ENCODE peak calls at places on chromosomes 5 and 9, in four cellular contexts. K is IMR-90, H is HFF-Myc, M is HepG2. T is an unnamed sample.

GRCh38 chr5:83866191-83866590 is 145.5 kb upstream of the HAPLN1 start:
- DNase-seq in K (no peak), H (no peak), M (no peak), T (no peak)

GRCh38 chr5:143992461-143992860 is 178.0 kb downstream of the YIPF5 start:
- DNase-seq in K (no peak), H (no peak), M (no peak), T (no peak)

GRCh38 chr9:116471093-116471906 is 215.8 kb upstream of the TRIM32 start:
- DNase-seq in K (peak), H (no peak), M (no peak), T (peak)

GRCh38 chr9:117265253-117265652 is 149.6 kb downstream of the ASTN2 start:
- DNase-seq in K (no peak), H (no peak), M (no peak), T (no peak)

GRCh38 chr5:78597858-78598415 is 50.6 kb downstream of the LHFPL2 start:
- DNase-seq in K (peak), H (no peak), M (no peak), T (no peak)

GRCh38 chr9:83061036-83061435 is 1.9 kb downstream of the RASEF start:
- DNase-seq in K (peak), H (no peak), M (no peak), T (no peak)

GRCh38 chr9:89715318-89715858 is 110.6 kb downstream of the GADD45G start:
- DNase-seq in K (no peak), H (no peak), M (no peak), T (no peak)

GRCh38 chr9:131584858-131585257 is 39.5 kb downstream of the PRRT1B start:
- DNase-seq in K (no peak), H (no peak), M (no peak), T (no peak)

GRCh38 chr5:178232124-178232919 is at the start of gene PHYKPL:
- DNase-seq in K (peak), H (no peak), M (peak), T (no peak)

GRCh38 chr5:79759436-79759835 is 69.8 kb downstream of the CMYA5 start:
- DNase-seq in K (peak), H (peak), M (no peak), T (peak)

GRCh38 chr5:154244476-154244875 is 53.9 kb downstream of the GALNT10 start:
- DNase-seq in K (no peak), H (no peak), M (no peak), T (no peak)

GRCh38 chr5:140131967-140132409 is 6.3 kb downstream of the IGIP start:
- DNase-seq in K (peak), H (peak), M (no peak), T (no peak)

GRCh38 chr5:1882337-1883119 is at the start of gene IRX4:
- DNase-seq in K (peak), H (no peak), M (no peak), T (no peak)

GRCh38 chr5:98416541-98416940 is 356.9 kb upstream of the RGMB start:
- DNase-seq in K (peak), H (no peak), M (no peak), T (no peak)

GRCh38 chr9:36401179-36401740 is 1.2 kb upstream of the RNF38 start:
- DNase-seq in K (peak), H (no peak), M (peak), T (peak)

GRCh38 chr9:36151306-36152210 is 15.0 kb downstream of the GLIPR2 start:
- DNase-seq in K (peak), H (no peak), M (no peak), T (no peak)

GRCh38 chr5:105167092-105167491 is 1604.5 kb upstream of the NUDT12 start:
- DNase-seq in K (no peak), H (no peak), M (no peak), T (no peak)

GRCh38 chr9:131874447-131874846 is 134.6 kb upstream of the RAPGEF1 start:
- DNase-seq in K (no peak), H (no peak), M (no peak), T (no peak)

GRCh38 chr9:108021311-108021710 is 531.7 kb upstream of the KLF4 start:
- DNase-seq in K (no peak), H (no peak), M (no peak), T (no peak)

GRCh38 chr9:93944011-93944410 is 11.1 kb downstream of the BARX1 start:
- DNase-seq in K (no peak), H (no peak), M (no peak), T (no peak)

GRCh38 chr9:131622536-131622935 is 77.2 kb downstream of the PRRT1B start:
- DNase-seq in K (no peak), H (no peak), M (no peak), T (no peak)

GRCh38 chr9:109192732-109193361 is 25.8 kb upstream of the FRRS1L start:
- DNase-seq in K (peak), H (no peak), M (peak), T (no peak)

GRCh38 chr5:167389537-167389936 is 901.9 kb upstream of the WWC1 start:
- DNase-seq in K (peak), H (no peak), M (no peak), T (no peak)

GRCh38 chr9:129954868-129955550 is 88.0 kb downstream of the FNBP1 start:
- DNase-seq in K (peak), H (no peak), M (no peak), T (no peak)

GRCh38 chr9:131545003-131545785 is at the start of gene PRRT1B:
- DNase-seq in K (no peak), H (no peak), M (peak), T (no peak)

GRCh38 chr5:134549714-134550113 is 24.2 kb downstream of the JADE2 start:
- DNase-seq in K (peak), H (no peak), M (no peak), T (no peak)

GRCh38 chr5:33702867-33703266 is 188.9 kb downstream of the ADAMTS12 start:
- DNase-seq in K (no peak), H (no peak), M (no peak), T (no peak)
- TF ChIP-seq CTCF in K (no peak), H (no peak), M (no peak), T (no peak)

GRCh38 chr5:5343581-5343980 is 78.9 kb upstream of the ICE1 start:
- DNase-seq in K (no peak), H (no peak), M (no peak), T (no peak)

GRCh38 chr5:5342784-5343183 is 79.7 kb upstream of the ICE1 start:
- DNase-seq in K (peak), H (no peak), M (no peak), T (no peak)

GRCh38 chr5:5339257-5339656 is 83.2 kb upstream of the ICE1 start:
- DNase-seq in K (no peak), H (no peak), M (no peak), T (no peak)

GRCh38 chr5:5341531-5342292 is 80.8 kb upstream of the ICE1 start:
- DNase-seq in K (no peak), H (no peak), M (no peak), T (no peak)

GRCh38 chr5:5340206-5340729 is 82.2 kb upstream of the ICE1 start:
- DNase-seq in K (peak), H (peak), M (peak), T (peak)
- TF ChIP-seq CTCF in K (peak), H (peak), M (peak), T (peak)

GRCh38 chr5:119357815-119358559 is 2.2 kb downstream of the TNFAIP8 start:
- DNase-seq in K (no peak), H (no peak), M (no peak), T (peak)
- TF ChIP-seq CTCF in K (no peak), H (no peak), M (no peak), T (no peak)

GRCh38 chr5:135557034-135557838 is 21.5 kb upstream of the NEUROG1 start:
- DNase-seq in K (no peak), H (no peak), M (no peak), T (no peak)

GRCh38 chr5:135549413-135549812 is 13.6 kb upstream of the NEUROG1 start:
- DNase-seq in K (no peak), H (no peak), M (no peak), T (no peak)

GRCh38 chr5:135551593-135552447 is 16.1 kb upstream of the NEUROG1 start:
- DNase-seq in K (peak), H (peak), M (peak), T (no peak)

GRCh38 chr5:135555530-135555929 is 19.8 kb upstream of the NEUROG1 start:
- DNase-seq in K (no peak), H (no peak), M (no peak), T (no peak)

DNA sequence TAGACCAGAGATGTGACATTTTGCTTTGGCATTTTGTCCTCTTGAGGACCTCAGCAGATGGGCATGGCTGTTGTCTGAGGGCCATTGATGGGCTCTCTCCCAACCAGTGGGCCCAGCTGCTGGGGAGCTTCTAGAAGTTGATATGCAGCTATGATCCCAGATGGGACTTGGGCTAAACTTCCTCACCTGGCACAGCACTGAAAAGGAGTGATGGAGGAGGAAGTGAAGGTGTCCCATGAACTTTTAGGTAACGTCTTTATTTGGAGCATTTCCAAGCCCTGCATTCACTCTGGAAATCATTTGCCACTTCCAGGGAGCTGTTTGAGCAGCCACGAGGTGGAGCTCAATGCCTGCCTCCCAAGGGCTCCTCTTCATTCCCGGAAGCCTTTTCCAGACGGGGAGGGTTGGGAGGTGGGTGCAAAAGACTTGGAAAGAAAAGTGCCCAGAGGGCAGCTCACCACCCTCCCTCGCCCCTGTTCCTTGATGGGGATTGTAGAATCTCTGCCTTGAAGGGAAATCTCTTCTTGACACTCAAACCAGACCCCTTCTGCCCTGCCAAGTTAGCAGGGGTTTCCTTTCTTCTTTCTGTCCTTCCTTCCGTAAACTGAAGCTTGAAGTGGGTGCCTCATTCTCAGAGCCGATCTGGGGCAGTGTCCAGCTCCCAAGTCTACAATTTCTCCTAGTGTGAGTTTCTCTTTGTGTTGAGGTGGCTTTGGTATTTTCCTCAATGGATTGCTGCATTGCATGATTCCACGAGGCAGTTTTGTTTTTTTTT is 18.1 kb upstream of the NEUROG1 start:
- DNase-seq in K (peak), H (no peak), M (peak), T (no peak)
- TF ChIP-seq CTCF in K (peak), H (peak), M (peak), T (peak)

GRCh38 chr5:173327948-173328895 is at the start of gene STC2:
- DNase-seq in K (peak), H (peak), M (peak), T (no peak)
- TF ChIP-seq CTCF in K (no peak), H (no peak), M (peak), T (no peak)

DNA sequence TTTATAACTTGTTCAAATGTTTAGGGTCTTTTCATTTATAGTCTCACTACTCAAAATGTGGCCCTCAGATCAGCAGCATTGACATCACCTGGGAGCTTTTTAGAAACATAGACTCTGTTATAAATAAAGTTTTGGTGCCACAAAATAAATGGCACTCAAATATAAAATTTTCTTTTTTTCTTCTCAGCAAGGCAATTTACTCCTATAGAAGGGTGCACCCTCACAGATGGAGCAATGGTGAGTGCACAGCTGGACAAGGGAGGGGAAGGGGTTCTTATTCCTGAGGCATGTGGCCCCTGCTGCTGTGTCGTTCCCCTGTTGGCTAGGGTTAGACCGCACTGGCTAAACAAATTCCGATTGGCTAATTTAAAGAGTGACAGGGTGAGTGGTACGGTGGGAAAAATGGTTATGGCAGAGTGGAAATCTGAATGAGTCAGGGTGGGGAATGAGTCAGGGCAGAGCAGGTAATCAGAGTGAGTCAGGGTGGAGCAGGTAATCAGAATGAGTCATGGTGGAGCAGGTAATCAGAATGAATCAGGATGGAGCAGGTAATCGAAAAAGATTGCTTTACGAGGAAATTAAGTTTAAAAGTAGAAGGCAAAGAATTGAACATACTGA is 31.8 kb upstream of the C7 start:
- DNase-seq in K (no peak), H (no peak), M (no peak), T (no peak)
- TF ChIP-seq CTCF in K (no peak), H (no peak), M (no peak), T (no peak)

GRCh38 chr5:60719329-60719728 is 19.4 kb upstream of the DEPDC1B start:
- DNase-seq in K (no peak), H (no peak), M (no peak), T (no peak)
- TF ChIP-seq CTCF in K (no peak), H (no peak), M (no peak), T (no peak)